ENCODE peak calls at places on chromosome 15, in ten cellular contexts. V is colonic mucosa, J is astrocyte of the spinal cord, Q is adrenal gland, F is cardiac muscle cell, B is suprapubic skin, Y is dorsolateral prefrontal cortex, Z is tibial artery, O is BE2C, C is WERI-Rb-1. W is an unnamed sample.

GRCh38 chr15:99873451-99873850 is 140.2 kb upstream of the LYSMD4 start:
- DNase-seq in V (no peak), J (no peak), Q (no peak), F (no peak), B (no peak), Y (no peak), Z (no peak), O (no peak), C (no peak), W (no peak)

GRCh38 chr15:69980311-69981059 is 117.2 kb downstream of the TLE3 start:
- DNase-seq in V (no peak), J (no peak), Q (no peak), F (no peak), B (no peak), Y (no peak), Z (no peak), O (no peak), C (no peak), W (no peak)

GRCh38 chr15:68994149-68994548 is 20.3 kb upstream of the NOX5 start:
- DNase-seq in V (no peak), J (peak), Q (no peak), F (peak), B (no peak), Y (no peak), Z (no peak), O (no peak), C (no peak), W (peak)

GRCh38 chr15:57364282-57365007 is 11.9 kb upstream of the CGNL1 start:
- DNase-seq in V (peak), J (peak), Q (no peak), F (peak), B (no peak), Y (no peak), Z (no peak), O (no peak), C (no peak), W (peak)

GRCh38 chr15:31452595-31453557 is 126.2 kb downstream of the KLF13 start:
- DNase-seq in V (no peak), J (no peak), Q (peak), F (no peak), B (peak), Y (no peak), Z (peak), O (peak), C (no peak), W (no peak)

GRCh38 chr15:70508561-70509281 is 254.6 kb downstream of the UACA start:
- DNase-seq in V (no peak), J (peak), Q (no peak), F (peak), B (no peak), Y (no peak), Z (no peak), O (no peak), C (no peak), W (peak)

GRCh38 chr15:78988361-78988911 is 43.6 kb upstream of the CTSH start:
- DNase-seq in V (peak), J (peak), Q (peak), F (peak), B (peak), Y (no peak), Z (peak), O (no peak), C (no peak), W (peak)

GRCh38 chr15:99826146-99826745 is 93.0 kb upstream of the LYSMD4 start:
- DNase-seq in V (no peak), J (no peak), Q (no peak), F (no peak), B (no peak), Y (no peak), Z (no peak), O (no peak), C (no peak), W (no peak)

GRCh38 chr15:25065876-25066275 is 111.1 kb downstream of the SNRPN start:
- DNase-seq in V (no peak), J (no peak), Q (no peak), F (no peak), B (no peak), Y (peak), Z (no peak), O (no peak), C (no peak), W (no peak)

GRCh38 chr15:79494392-79494909 is 62.3 kb downstream of the MINAR1 start:
- DNase-seq in V (no peak), J (no peak), Q (no peak), F (no peak), B (no peak), Y (no peak), Z (no peak), O (no peak), C (no peak), W (no peak)

GRCh38 chr15:41936649-41937567 is 35.4 kb downstream of the EHD4 start:
- DNase-seq in V (no peak), J (peak), Q (peak), F (peak), B (peak), Y (no peak), Z (no peak), O (no peak), C (no peak), W (peak)

GRCh38 chr15:63070681-63071129 is 28.2 kb downstream of the TPM1 start:
- DNase-seq in V (no peak), J (peak), Q (no peak), F (no peak), B (no peak), Y (no peak), Z (no peak), O (no peak), C (no peak), W (peak)

GRCh38 chr15:92473784-92474183 is 80.1 kb downstream of the ST8SIA2 start:
- DNase-seq in V (no peak), J (no peak), Q (peak), F (no peak), B (no peak), Y (no peak), Z (no peak), O (no peak), C (no peak), W (no peak)

GRCh38 chr15:56989411-56989924 is 71.0 kb downstream of the TCF12 start:
- DNase-seq in V (no peak), J (peak), Q (no peak), F (no peak), B (no peak), Y (no peak), Z (no peak), O (no peak), C (no peak), W (no peak)

GRCh38 chr15:69141286-69141701 is 19.1 kb upstream of the GLCE start:
- DNase-seq in V (no peak), J (no peak), Q (no peak), F (no peak), B (no peak), Y (no peak), Z (no peak), O (no peak), C (no peak), W (no peak)

GRCh38 chr15:82849556-82850241 is 40.3 kb downstream of the WHAMM start:
- DNase-seq in V (peak), J (peak), Q (peak), F (peak), B (peak), Y (peak), Z (no peak), O (peak), C (peak), W (peak)

GRCh38 chr15:36814085-36814484 is 234.7 kb downstream of the CDIN1 start:
- DNase-seq in V (no peak), J (no peak), Q (no peak), F (no peak), B (no peak), Y (no peak), Z (no peak), O (no peak), C (no peak), W (no peak)

GRCh38 chr15:85727068-85727467 is 67.7 kb downstream of the KLHL25 start:
- DNase-seq in V (peak), J (no peak), Q (no peak), F (peak), B (no peak), Y (no peak), Z (peak), O (no peak), C (no peak), W (no peak)

GRCh38 chr15:74365619-74366445 is 1.6 kb downstream of the CYP11A1 start:
- DNase-seq in V (no peak), J (peak), Q (peak), F (peak), B (peak), Y (no peak), Z (peak), O (no peak), C (no peak), W (peak)

GRCh38 chr15:72117448-72117697 is 577 bp downstream of the MYO9A start:
- DNase-seq in V (peak), J (peak), Q (peak), F (peak), B (peak), Y (no peak), Z (peak), O (peak), C (peak), W (peak)

GRCh38 chr15:98778960-98779359 is 130.6 kb downstream of the IGF1R start:
- DNase-seq in V (no peak), J (no peak), Q (no peak), F (no peak), B (no peak), Y (no peak), Z (no peak), O (no peak), C (no peak), W (no peak)

DNA sequence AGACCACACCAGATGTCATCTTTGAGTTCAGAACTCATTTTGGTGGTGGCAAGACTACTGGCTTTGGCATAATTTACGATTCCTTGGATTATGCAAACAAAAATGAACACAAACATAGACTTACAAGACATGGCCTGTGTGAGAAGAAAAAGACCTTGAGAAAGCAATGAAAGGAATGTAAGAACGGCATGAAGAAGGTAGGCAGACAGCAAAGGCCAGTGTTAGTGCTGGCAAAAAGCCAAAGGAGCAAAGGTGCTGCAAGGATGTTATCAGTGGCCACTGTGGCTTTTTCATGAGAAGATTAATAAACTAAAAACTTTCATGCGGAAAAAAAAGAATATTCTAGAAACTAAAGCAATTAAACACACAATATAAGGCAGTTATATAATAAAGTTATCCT is 21.9 kb downstream of the AAGAB start:
- DNase-seq in V (no peak), J (no peak), Q (no peak), F (no peak), B (no peak), Y (no peak), Z (no peak), O (no peak), C (no peak), W (no peak)
- H3K4me3 ChIP-seq in V (no peak), J (no peak), Q (no peak), F (no peak), B (no peak), Y (no peak), Z (no peak), O (no peak), C (no peak), W (no peak)

GRCh38 chr15:40108855-40109735 is at the start of gene BMF:
- DNase-seq in V (peak), J (peak), Q (peak), F (peak), B (peak), Y (peak), Z (peak), O (peak), C (peak), W (peak)
- TF ChIP-seq CTCF in V (no peak), J (peak), Q (peak), F (peak), B (no peak), Y (peak), Z (peak), O (peak), C (peak), W (peak)

GRCh38 chr15:77413687-77414349 is 6.1 kb downstream of the PEAK1 start:
- DNase-seq in V (no peak), J (no peak), Q (no peak), F (no peak), B (no peak), Y (no peak), Z (no peak), O (no peak), C (no peak), W (no peak)
- H3K4me3 ChIP-seq in V (no peak), J (no peak), Q (no peak), F (no peak), B (no peak), Y (no peak), Z (no peak), O (no peak), C (no peak), W (no peak)

GRCh38 chr15:64985382-64986033 is 4.2 kb downstream of the SPG21 start:
- DNase-seq in V (peak), J (no peak), Q (no peak), F (peak), B (no peak), Y (no peak), Z (no peak), O (no peak), C (no peak), W (peak)
- TF ChIP-seq CTCF in V (no peak), J (no peak), Q (no peak), F (no peak), B (no peak), Y (no peak), Z (no peak), O (no peak), C (no peak), W (no peak)

DNA sequence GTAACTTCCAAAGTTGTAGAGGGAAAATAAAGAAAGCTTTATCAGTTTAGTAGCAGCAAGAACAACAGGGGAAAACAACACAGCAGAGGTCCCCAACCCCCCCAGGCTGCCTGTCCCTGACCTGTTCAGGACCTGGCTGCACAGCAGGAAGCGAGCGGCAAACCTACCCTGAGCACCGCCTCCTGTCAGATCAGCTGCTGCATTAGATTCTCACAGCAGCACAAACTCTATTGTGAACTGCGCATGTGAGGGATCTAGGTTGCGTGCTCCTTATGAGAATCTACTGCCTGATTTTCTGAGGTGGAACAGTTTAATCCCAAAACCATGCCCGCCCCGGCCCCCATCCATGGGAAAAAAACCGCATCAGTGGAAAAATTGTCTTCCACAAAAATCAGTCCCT is 40.3 kb downstream of the USP50 start:
- DNase-seq in V (no peak), J (no peak), Q (peak), F (no peak), B (no peak), Y (no peak), Z (no peak), O (peak), C (peak), W (no peak)
- H3K4me3 ChIP-seq in V (no peak), J (no peak), Q (no peak), F (no peak), B (no peak), Y (no peak), Z (no peak), O (peak), C (no peak), W (no peak)

GRCh38 chr15:88918738-88919137 is 5.6 kb upstream of the MFGE8 start:
- DNase-seq in V (no peak), J (peak), Q (peak), F (peak), B (peak), Y (no peak), Z (peak), O (no peak), C (no peak), W (peak)
- TF ChIP-seq CTCF in V (no peak), J (no peak), Q (no peak), F (no peak), B (no peak), Y (no peak), Z (no peak), O (no peak), C (no peak), W (no peak)

GRCh38 chr15:60889006-60889405 is 340.1 kb downstream of the RORA start:
- DNase-seq in V (no peak), J (no peak), Q (no peak), F (no peak), B (no peak), Y (no peak), Z (no peak), O (no peak), C (no peak), W (no peak)
- H3K4me3 ChIP-seq in V (no peak), J (no peak), Q (no peak), F (no peak), B (no peak), Y (no peak), Z (no peak), O (no peak), C (no peak), W (no peak)

GRCh38 chr15:39041979-39042485 is 477.4 kb upstream of the RASGRP1 start:
- DNase-seq in V (no peak), J (no peak), Q (no peak), F (no peak), B (no peak), Y (no peak), Z (no peak), O (no peak), C (no peak), W (no peak)
- TF ChIP-seq CTCF in V (no peak), J (no peak), Q (no peak), F (no peak), B (no peak), Y (no peak), Z (no peak), O (no peak), C (no peak), W (no peak)

GRCh38 chr15:75455424-75455981 is 4.0 kb upstream of the SIN3A start:
- DNase-seq in V (peak), J (peak), Q (peak), F (peak), B (peak), Y (peak), Z (peak), O (peak), C (peak), W (peak)

GRCh38 chr15:75453703-75454470 is 2.4 kb upstream of the SIN3A start:
- DNase-seq in V (peak), J (peak), Q (peak), F (peak), B (peak), Y (peak), Z (peak), O (peak), C (peak), W (peak)

GRCh38 chr15:75454471-75455418 is 3.3 kb upstream of the SIN3A start:
- DNase-seq in V (peak), J (peak), Q (no peak), F (no peak), B (peak), Y (no peak), Z (no peak), O (peak), C (peak), W (peak)

GRCh38 chr15:75455982-75456531 is 4.6 kb upstream of the SIN3A start:
- DNase-seq in V (peak), J (peak), Q (no peak), F (peak), B (no peak), Y (peak), Z (peak), O (no peak), C (no peak), W (peak)

DNA sequence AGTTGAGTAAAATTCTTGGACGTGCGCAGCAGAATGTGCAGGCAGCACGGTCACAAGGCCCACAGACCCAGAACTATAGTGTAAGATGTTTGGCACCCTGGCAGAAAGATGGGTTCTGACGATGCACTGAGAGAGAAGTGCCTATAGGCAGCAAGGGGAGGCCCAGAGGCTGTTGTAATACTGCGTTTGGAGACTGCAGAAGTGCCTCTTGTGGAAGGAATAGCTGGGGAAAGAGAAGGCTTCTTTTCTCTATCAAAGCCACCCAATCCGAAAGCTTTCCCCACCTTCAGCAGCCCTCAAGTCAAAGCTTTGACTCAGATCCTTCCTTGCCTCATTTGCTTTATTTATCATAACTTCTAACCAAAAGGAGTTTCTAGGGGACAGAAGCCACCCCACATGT is 5.2 kb upstream of the SIN3A start:
- DNase-seq in V (no peak), J (no peak), Q (no peak), F (peak), B (no peak), Y (no peak), Z (peak), O (no peak), C (no peak), W (peak)
- H3K4me3 ChIP-seq in V (no peak), J (no peak), Q (no peak), F (no peak), B (no peak), Y (no peak), Z (no peak), O (no peak), C (no peak), W (no peak)

DNA sequence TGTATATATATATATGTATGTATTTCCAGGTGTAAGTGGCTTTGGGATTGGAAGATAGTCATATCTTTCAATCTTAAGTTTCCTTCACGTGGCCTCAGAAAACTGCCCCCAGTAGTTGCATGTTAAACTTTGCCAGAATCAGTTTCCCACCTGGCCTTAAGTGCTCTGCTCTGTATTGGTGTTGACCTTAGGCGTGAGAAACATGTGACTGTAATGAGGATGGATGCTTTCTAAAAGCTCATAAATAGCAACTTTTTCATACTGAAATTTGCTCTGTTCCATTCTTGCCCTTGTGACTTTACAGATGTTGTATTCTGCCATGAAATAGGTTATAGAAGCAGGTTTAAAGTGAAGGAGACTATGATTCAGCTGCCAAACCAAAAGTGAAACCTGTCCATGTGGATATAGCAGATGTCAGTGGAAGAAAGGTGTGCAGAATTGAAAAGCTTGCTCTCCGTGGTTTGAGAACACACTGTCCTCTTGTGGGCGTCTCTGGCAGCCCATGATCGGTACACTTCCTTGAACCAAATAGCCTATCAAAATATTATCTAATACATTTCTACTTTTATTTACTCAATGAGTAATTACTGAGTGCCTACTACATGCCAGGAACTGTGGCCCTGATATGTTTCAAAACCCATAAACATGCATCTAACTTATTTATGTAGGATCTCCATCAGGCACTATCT is 15.8 kb downstream of the SCG5 start:
- DNase-seq in V (no peak), J (peak), Q (peak), F (no peak), B (no peak), Y (no peak), Z (no peak), O (no peak), C (no peak), W (no peak)
- TF ChIP-seq CTCF in V (peak), J (peak), Q (no peak), F (no peak), B (no peak), Y (no peak), Z (no peak), O (no peak), C (no peak), W (no peak)